ENCODE peak calls at places on chromosomes 2 and 18, in four cellular contexts. J, Y, L and U are unnamed samples.

GRCh38 chr2:226080323-226080722 is 680.8 kb downstream of the NYAP2 start:
- DNase-seq in J (peak; percentile 76), Y (no peak), L (no peak), U (peak; percentile 80)

GRCh38 chr2:226799211-226799975 is at the start of gene IRS1:
- DNase-seq in J (peak; percentile 86), Y (peak; percentile 53), L (no peak), U (peak; percentile 83)

GRCh38 chr2:53036196-53036595 is 731.4 kb upstream of the CHAC2 start:
- DNase-seq in J (no peak), Y (no peak), L (no peak), U (peak; percentile 79)

GRCh38 chr18:36128907-36129299 is 237 bp downstream of the SLC39A6 start:
- DNase-seq in J (no peak), Y (no peak), L (no peak), U (no peak)

GRCh38 chr2:120509991-120510735 is 164.2 kb downstream of the INHBB start:
- DNase-seq in J (no peak), Y (no peak), L (no peak), U (no peak)

GRCh38 chr2:112451317-112451716 is 17.9 kb upstream of the RGPD8 start:
- DNase-seq in J (no peak), Y (no peak), L (no peak), U (no peak)

GRCh38 chr2:201644001-201644400 is 698 bp upstream of the TMEM237 start:
- DNase-seq in J (peak; percentile 36), Y (no peak), L (no peak), U (no peak)

GRCh38 chr2:40360652-40361051 is 91.2 kb downstream of the SLC8A1 start:
- DNase-seq in J (no peak), Y (no peak), L (no peak), U (peak; percentile 33)

GRCh38 chr2:181250691-181251090 is 206.5 kb upstream of the ITGA4 start:
- DNase-seq in J (peak; percentile 51), Y (no peak), L (no peak), U (no peak)

GRCh38 chr18:76495435-76496199 is 575 bp upstream of the ZNF516 start:
- DNase-seq in J (peak; percentile 60), Y (no peak), L (no peak), U (peak; percentile 66)

GRCh38 chr18:49668583-49669290 is 106.9 kb downstream of the LIPG start:
- DNase-seq in J (peak; percentile 90), Y (no peak), L (no peak), U (no peak)

GRCh38 chr2:112805542-112805941 is 21.2 kb upstream of the IL1A start:
- DNase-seq in J (no peak), Y (no peak), L (no peak), U (no peak)

GRCh38 chr2:219289537-219290361 is 10.6 kb downstream of the DNAJB2 start:
- DNase-seq in J (peak; percentile 98), Y (no peak), L (peak; percentile 63), U (peak; percentile 76)

GRCh38 chr2:23387849-23388248 is 2.9 kb downstream of the KLHL29 start:
- DNase-seq in J (no peak), Y (no peak), L (no peak), U (no peak)

GRCh38 chr2:8144785-8145184 is 537.1 kb upstream of the ID2 start:
- DNase-seq in J (peak; percentile 54), Y (no peak), L (no peak), U (peak; percentile 76)

GRCh38 chr2:50611261-50612020 is 420.5 kb downstream of the NRXN1 start:
- DNase-seq in J (no peak), Y (no peak), L (no peak), U (no peak)

GRCh38 chr2:120442923-120443571 is 97.1 kb downstream of the INHBB start:
- DNase-seq in J (no peak), Y (peak; percentile 11), L (no peak), U (no peak)

GRCh38 chr2:170162261-170162612 is 15.7 kb upstream of the MYO3B start:
- DNase-seq in J (no peak), Y (no peak), L (no peak), U (peak; percentile 58)

GRCh38 chr2:240564571-240565266 is 3.6 kb upstream of the RNPEPL1 start:
- DNase-seq in J (peak; percentile 57), Y (peak; percentile 47), L (no peak), U (no peak)

GRCh38 chr2:34789162-34789561 is 1190.1 kb upstream of the FAM98A start:
- DNase-seq in J (no peak), Y (no peak), L (no peak), U (no peak)

GRCh38 chr18:67600181-67600631 is 83.7 kb upstream of the DSEL start:
- DNase-seq in J (peak; percentile 58), Y (no peak), L (no peak), U (peak; percentile 89)

GRCh38 chr18:31329787-31330438 is 12.0 kb downstream of the DSG1 start:
- DNase-seq in J (no peak), Y (no peak), L (no peak), U (no peak)

GRCh38 chr2:71503827-71504226 is 50.5 kb downstream of the DYSF start:
- DNase-seq in J (no peak), Y (no peak), L (no peak), U (no peak)

GRCh38 chr2:230947908-230948365 is 22.9 kb upstream of the GPR55 start:
- DNase-seq in J (no peak), Y (no peak), L (no peak), U (no peak)